ENCODE peak calls at places on chromosomes 6 and 20, in five cellular contexts. B is stimulated activated CD4-positive, alpha-beta T cell treated with anti-CD3 and anti-CD28 coated beads, Interleukin-1b, Interleukin-23, amount 100 ng/mL, for 24 hours; V is small intestine; P is LHCN-M2; W is HCEC 1CT. M is an unnamed sample.

GRCh38 chr20:50456452-50457324 is 53.5 kb upstream of the PTPN1 start:
- DNase-seq in B (no peak), P (no peak), W (no peak), V (no peak), M (no peak)

GRCh38 chr6:140316966-140317365 is 942.5 kb upstream of the CITED2 start:
- DNase-seq in B (no peak), V (peak; percentile 16), W (no peak), P (no peak), M (no peak)

GRCh38 chr6:96542702-96543101 is 20.2 kb upstream of the FHL5 start:
- DNase-seq in W (no peak), P (no peak), V (no peak), B (no peak), M (no peak)

GRCh38 chr6:87697581-87698552 is 4.2 kb downstream of the AKIRIN2 start:
- DNase-seq in P (peak; percentile 99), V (peak; percentile 25), B (no peak), W (peak; percentile 70), M (no peak)

GRCh38 chr6:79872986-79873385 is 74.4 kb downstream of the ELOVL4 start:
- DNase-seq in P (peak; percentile 51), B (no peak), V (no peak), W (peak; percentile 53), M (no peak)

GRCh38 chr6:159961523-159961922 is 7.4 kb upstream of the IGF2R start:
- DNase-seq in W (peak; percentile 70), V (no peak), P (peak; percentile 49), B (no peak), M (no peak)

GRCh38 chr6:45417461-45417860 is 39.7 kb upstream of the SUPT3H start:
- DNase-seq in W (no peak), B (no peak), P (no peak), V (no peak), M (no peak)

GRCh38 chr20:25669826-25670422 is 26.7 kb downstream of the ZNF337 start:
- DNase-seq in B (no peak), V (no peak), W (peak; percentile 84), P (peak; percentile 83), M (no peak)

GRCh38 chr20:40931348-40932044 is 97.1 kb upstream of the TOP1 start:
- DNase-seq in W (no peak), P (no peak), V (no peak), B (no peak), M (no peak)

GRCh38 chr20:58521763-58522162 is 6.6 kb upstream of the APCDD1L start:
- DNase-seq in V (no peak), W (no peak), B (no peak), P (no peak), M (no peak)

GRCh38 chr6:17653198-17653881 is 53.2 kb downstream of the FAM8A1 start:
- DNase-seq in B (no peak), V (no peak), W (no peak), P (no peak), M (no peak)

GRCh38 chr20:38764563-38765355 is 16.5 kb downstream of the ACTR5 start:
- DNase-seq in V (peak; percentile 92), P (peak; percentile 95), B (no peak), W (peak; percentile 91), M (no peak)

GRCh38 chr6:4091926-4092325 is 13.0 kb upstream of the FAM217A start:
- DNase-seq in P (no peak), B (no peak), W (no peak), V (peak; percentile 94), M (no peak)

GRCh38 chr6:2940010-2940850 is 31.1 kb downstream of the SERPINB6 start:
- DNase-seq in B (peak; percentile 53), P (no peak), W (no peak), V (peak; percentile 39), M (no peak)

GRCh38 chr20:38049800-38050199 is 16.3 kb downstream of the RPRD1B start:
- DNase-seq in W (peak; percentile 73), P (peak; percentile 81), B (no peak), V (no peak), M (no peak)

GRCh38 chr20:29873946-29874345 is 1383.5 kb upstream of the DEFB115 start:
- DNase-seq in B (no peak), W (peak; percentile 23), V (no peak), P (peak; percentile 38), M (peak; percentile 61)

GRCh38 chr6:142944126-142945066 is 580 bp downstream of the HIVEP2 start:
- DNase-seq in W (peak; percentile 81), P (peak; percentile 89), B (peak; percentile 73), V (peak; percentile 66), M (peak; percentile 70)

GRCh38 chr20:11980263-11980662 is 62.6 kb downstream of the BTBD3 start:
- DNase-seq in W (no peak), V (no peak), P (no peak), B (no peak), M (no peak)

GRCh38 chr6:52317841-52318581 is 33.5 kb upstream of the MCM3 start:
- DNase-seq in W (peak; percentile 70), B (no peak), P (peak; percentile 35), V (peak; percentile 84), M (no peak)

GRCh38 chr20:4999788-5000187 is 1.5 kb downstream of the SLC23A2 start:
- DNase-seq in W (no peak), P (no peak), V (peak; percentile 16), B (no peak), M (no peak)

GRCh38 chr6:130625825-130626500 is 201.2 kb upstream of the SMLR1 start:
- DNase-seq in B (no peak), V (no peak), W (peak; percentile 57), P (peak; percentile 84), M (no peak)

GRCh38 chr6:15989397-15989796 is 139.5 kb upstream of the MYLIP start:
- DNase-seq in B (no peak), V (no peak), P (no peak), W (no peak), M (no peak)

GRCh38 chr6:83113258-83113657 is 45.8 kb downstream of the DOP1A start:
- DNase-seq in P (no peak), V (no peak), B (no peak), W (no peak), M (no peak)